ENCODE peak calls at places on chromosomes 2 and 18, in five cellular contexts. One of them, this sample, is unnamed. For H3K4me1, the result is how much of the 10 kb centered on the place peaks cover.

GRCh38 chr2:142868281-142868762 is 9.1 kb upstream of the KYNU start:
- DNase-seq in left ventricle myocardium inferior: peak
- DNase-seq in tibial artery: peak
- DNase-seq in trophoblast cell: peak
- DNase-seq in aorta: peak
- DNase-seq in this sample: peak

GRCh38 chr18:3525870-3526420 is 76.0 kb downstream of the TGIF1 start:
- DNase-seq in left ventricle myocardium inferior: no peak
- DNase-seq in tibial artery: no peak
- DNase-seq in trophoblast cell: no peak
- DNase-seq in aorta: no peak
- DNase-seq in this sample: no peak

GRCh38 chr2:70068119-70068518 is 19.2 kb upstream of the PCBP1 start:
- DNase-seq in left ventricle myocardium inferior: no peak
- DNase-seq in tibial artery: no peak
- DNase-seq in trophoblast cell: no peak
- DNase-seq in aorta: no peak
- DNase-seq in this sample: no peak

GRCh38 chr2:201234167-201235139 is 25.9 kb upstream of the CASP8 start:
- DNase-seq in left ventricle myocardium inferior: no peak
- DNase-seq in tibial artery: no peak
- DNase-seq in trophoblast cell: peak
- DNase-seq in aorta: no peak
- DNase-seq in this sample: no peak

GRCh38 chr2:125471963-125472362 is 1184.0 kb upstream of the GYPC start:
- DNase-seq in left ventricle myocardium inferior: no peak
- DNase-seq in tibial artery: no peak
- DNase-seq in trophoblast cell: peak
- DNase-seq in aorta: no peak
- DNase-seq in this sample: no peak

GRCh38 chr2:39736593-39736992 is 42.5 kb downstream of the THUMPD2 start:
- DNase-seq in left ventricle myocardium inferior: no peak
- DNase-seq in tibial artery: peak
- DNase-seq in trophoblast cell: peak
- DNase-seq in aorta: peak
- DNase-seq in this sample: no peak

GRCh38 chr18:6411367-6411766 is 3.3 kb downstream of the L3MBTL4 start:
- DNase-seq in left ventricle myocardium inferior: no peak
- DNase-seq in tibial artery: no peak
- DNase-seq in trophoblast cell: no peak
- DNase-seq in aorta: no peak
- DNase-seq in this sample: no peak

GRCh38 chr2:148533685-148534084 is 110.9 kb upstream of the EPC2 start:
- DNase-seq in left ventricle myocardium inferior: no peak
- DNase-seq in tibial artery: no peak
- DNase-seq in trophoblast cell: no peak
- DNase-seq in aorta: no peak
- DNase-seq in this sample: no peak

GRCh38 chr2:237128845-237129592 is 43.3 kb downstream of the COPS8 start:
- DNase-seq in left ventricle myocardium inferior: no peak
- DNase-seq in tibial artery: no peak
- DNase-seq in trophoblast cell: no peak
- DNase-seq in aorta: no peak
- DNase-seq in this sample: no peak

GRCh38 chr2:1730047-1730937 is 14.0 kb downstream of the PXDN start:
- DNase-seq in left ventricle myocardium inferior: peak
- DNase-seq in tibial artery: peak
- DNase-seq in trophoblast cell: peak
- DNase-seq in aorta: no peak
- DNase-seq in this sample: peak

GRCh38 chr2:135664623-135665068 is 77.0 kb upstream of the UBXN4 start:
- DNase-seq in left ventricle myocardium inferior: no peak
- DNase-seq in tibial artery: no peak
- DNase-seq in trophoblast cell: no peak
- DNase-seq in aorta: no peak
- DNase-seq in this sample: no peak

GRCh38 chr2:188897096-188897495 is 77.1 kb upstream of the COL3A1 start:
- DNase-seq in left ventricle myocardium inferior: no peak
- DNase-seq in tibial artery: no peak
- DNase-seq in trophoblast cell: no peak
- DNase-seq in aorta: no peak
- DNase-seq in this sample: no peak

GRCh38 chr2:177245010-177245422 is 19.5 kb downstream of the NFE2L2 start:
- DNase-seq in left ventricle myocardium inferior: no peak
- DNase-seq in tibial artery: no peak
- DNase-seq in trophoblast cell: peak
- DNase-seq in aorta: no peak
- DNase-seq in this sample: no peak

GRCh38 chr2:106160786-106161261 is 33.3 kb downstream of the UXS1 start:
- DNase-seq in left ventricle myocardium inferior: no peak
- DNase-seq in tibial artery: no peak
- DNase-seq in trophoblast cell: no peak
- DNase-seq in aorta: no peak
- DNase-seq in this sample: peak

GRCh38 chr2:240704651-240705050 is 13.0 kb downstream of the AQP12A start:
- DNase-seq in left ventricle myocardium inferior: peak
- DNase-seq in tibial artery: no peak
- DNase-seq in trophoblast cell: no peak
- DNase-seq in aorta: peak
- DNase-seq in this sample: peak

GRCh38 chr2:73008261-73009159 is 63.0 kb downstream of the SFXN5 start:
- DNase-seq in left ventricle myocardium inferior: no peak
- DNase-seq in tibial artery: peak
- DNase-seq in trophoblast cell: no peak
- DNase-seq in aorta: no peak
- DNase-seq in this sample: no peak

GRCh38 chr2:233261819-233262555 is 10.5 kb downstream of the ATG16L1 start:
- DNase-seq in left ventricle myocardium inferior: no peak
- DNase-seq in tibial artery: no peak
- DNase-seq in trophoblast cell: no peak
- DNase-seq in aorta: no peak
- DNase-seq in this sample: no peak

GRCh38 chr2:55302241-55302640 is 33.2 kb upstream of the MTIF2 start:
- DNase-seq in left ventricle myocardium inferior: no peak
- DNase-seq in tibial artery: no peak
- DNase-seq in trophoblast cell: no peak
- DNase-seq in aorta: no peak
- DNase-seq in this sample: no peak

GRCh38 chr18:48486762-48487161 is 52.1 kb upstream of the CTIF start:
- DNase-seq in left ventricle myocardium inferior: no peak
- DNase-seq in tibial artery: no peak
- DNase-seq in trophoblast cell: peak
- DNase-seq in aorta: no peak
- DNase-seq in this sample: no peak

GRCh38 chr2:192053921-192054320 is 140.8 kb downstream of the TMEFF2 start:
- DNase-seq in left ventricle myocardium inferior: no peak
- DNase-seq in tibial artery: no peak
- DNase-seq in trophoblast cell: no peak
- DNase-seq in aorta: no peak
- DNase-seq in this sample: no peak

GRCh38 chr18:63299837-63300787 is 19.5 kb downstream of the BCL2 start:
- DNase-seq in left ventricle myocardium inferior: no peak
- DNase-seq in tibial artery: no peak
- DNase-seq in trophoblast cell: peak
- DNase-seq in aorta: no peak
- DNase-seq in this sample: no peak

GRCh38 chr2:240623531-240624010 is 1.7 kb upstream of the GPR35 start:
- DNase-seq in left ventricle myocardium inferior: peak
- DNase-seq in tibial artery: peak
- DNase-seq in trophoblast cell: no peak
- DNase-seq in aorta: peak
- DNase-seq in this sample: peak

GRCh38 chr2:20067992-20068727 is 16.7 kb upstream of the LAPTM4A start:
- DNase-seq in left ventricle myocardium inferior: no peak
- DNase-seq in tibial artery: no peak
- DNase-seq in trophoblast cell: peak
- DNase-seq in aorta: no peak
- DNase-seq in this sample: no peak

GRCh38 chr18:73136134-73136533 is 268.3 kb upstream of the NETO1 start:
- DNase-seq in left ventricle myocardium inferior: no peak
- DNase-seq in tibial artery: no peak
- DNase-seq in trophoblast cell: peak
- DNase-seq in aorta: no peak
- DNase-seq in this sample: no peak

GRCh38 chr2:1546023-1546591 is 132.8 kb downstream of the TPO start:
- DNase-seq in left ventricle myocardium inferior: no peak
- DNase-seq in tibial artery: no peak
- DNase-seq in trophoblast cell: peak
- DNase-seq in aorta: no peak
- DNase-seq in this sample: no peak

GRCh38 chr18:10444314-10445006 is 10.0 kb upstream of the APCDD1 start:
- DNase-seq in left ventricle myocardium inferior: no peak
- DNase-seq in tibial artery: no peak
- DNase-seq in trophoblast cell: no peak
- DNase-seq in aorta: no peak
- DNase-seq in this sample: no peak
- H3K4me1 ChIP-seq in left ventricle myocardium inferior: under half
- H3K4me1 ChIP-seq in tibial artery: under half
- H3K4me1 ChIP-seq in trophoblast cell: under half
- H3K4me1 ChIP-seq in aorta: under half
- H3K4me1 ChIP-seq in this sample: under half

GRCh38 chr2:64866797-64867196 is 122.4 kb upstream of the SLC1A4 start:
- DNase-seq in left ventricle myocardium inferior: no peak
- DNase-seq in tibial artery: no peak
- DNase-seq in trophoblast cell: no peak
- DNase-seq in aorta: no peak
- DNase-seq in this sample: peak
- H3K27ac ChIP-seq in left ventricle myocardium inferior: no peak
- H3K27ac ChIP-seq in tibial artery: no peak
- H3K27ac ChIP-seq in trophoblast cell: no peak
- H3K27ac ChIP-seq in aorta: no peak
- H3K27ac ChIP-seq in this sample: no peak

DNA sequence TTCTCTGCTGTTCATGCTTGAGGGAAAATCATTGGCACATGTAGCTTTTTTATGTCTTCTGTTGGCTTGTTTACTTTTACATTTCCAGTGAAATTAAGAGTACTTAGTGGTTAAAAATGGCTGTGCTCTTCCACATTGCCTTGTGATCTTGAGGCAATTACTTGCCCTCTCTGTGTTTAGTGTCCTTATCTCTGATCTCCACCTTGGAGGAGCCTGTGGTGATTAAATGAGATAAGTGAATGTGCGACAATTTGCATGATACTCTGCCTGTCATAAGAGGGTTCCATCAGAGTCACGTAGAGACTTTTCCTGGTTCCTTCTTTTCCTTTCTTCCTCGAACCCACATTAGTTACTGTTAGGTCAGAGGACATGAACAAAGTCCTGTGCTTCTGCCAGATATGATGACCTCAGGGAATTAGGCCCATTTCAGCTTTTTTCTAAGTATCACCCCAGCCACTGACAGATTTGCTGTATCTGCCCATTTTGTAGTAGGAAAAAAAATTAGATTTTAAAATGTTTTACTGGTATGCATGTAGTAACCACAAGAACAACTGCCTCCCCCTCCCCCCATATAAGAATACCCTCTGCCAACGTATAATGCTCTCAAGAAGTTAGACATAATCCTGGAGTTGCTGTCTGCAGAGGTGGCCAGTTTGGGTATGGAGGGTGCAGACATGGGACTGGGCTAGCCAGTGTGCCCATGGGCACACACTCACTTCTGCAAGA is 51.9 kb downstream of the TET3 start:
- DNase-seq in left ventricle myocardium inferior: no peak
- DNase-seq in tibial artery: no peak
- DNase-seq in trophoblast cell: peak
- DNase-seq in aorta: no peak
- DNase-seq in this sample: no peak
- H3K4me1 ChIP-seq in left ventricle myocardium inferior: under half
- H3K4me1 ChIP-seq in tibial artery: under half
- H3K4me1 ChIP-seq in trophoblast cell: under half
- H3K4me1 ChIP-seq in aorta: under half
- H3K4me1 ChIP-seq in this sample: under half

GRCh38 chr2:218732761-218733158 is 22.1 kb downstream of the TTLL4 start:
- DNase-seq in left ventricle myocardium inferior: no peak
- DNase-seq in tibial artery: no peak
- DNase-seq in trophoblast cell: peak
- DNase-seq in aorta: no peak
- DNase-seq in this sample: no peak

GRCh38 chr2:218734190-218734975 is 23.7 kb downstream of the TTLL4 start:
- DNase-seq in left ventricle myocardium inferior: no peak
- DNase-seq in tibial artery: no peak
- DNase-seq in trophoblast cell: no peak
- DNase-seq in aorta: no peak
- DNase-seq in this sample: no peak

GRCh38 chr2:218732052-218732760 is 21.6 kb downstream of the TTLL4 start:
- DNase-seq in left ventricle myocardium inferior: no peak
- DNase-seq in tibial artery: no peak
- DNase-seq in trophoblast cell: no peak
- DNase-seq in aorta: no peak
- DNase-seq in this sample: no peak

GRCh38 chr2:218736535-218736934 is 25.9 kb downstream of the TTLL4 start:
- DNase-seq in left ventricle myocardium inferior: no peak
- DNase-seq in tibial artery: no peak
- DNase-seq in trophoblast cell: no peak
- DNase-seq in aorta: no peak
- DNase-seq in this sample: no peak

GRCh38 chr2:218733615-218734021 is 23.0 kb downstream of the TTLL4 start:
- DNase-seq in left ventricle myocardium inferior: no peak
- DNase-seq in tibial artery: peak
- DNase-seq in trophoblast cell: peak
- DNase-seq in aorta: peak
- DNase-seq in this sample: no peak
- H3K27ac ChIP-seq in left ventricle myocardium inferior: peak
- H3K27ac ChIP-seq in tibial artery: no peak
- H3K27ac ChIP-seq in trophoblast cell: no peak
- H3K27ac ChIP-seq in aorta: no peak
- H3K27ac ChIP-seq in this sample: no peak